ENCODE peak calls at places on chromosomes 2 and 18, in eight cellular contexts. M, S, U, E, O, T, W and Q are unnamed samples.

GRCh38 chr2:54482725-54483124 is 26.6 kb downstream of the SPTBN1 start:
- DNase-seq in E (peak), O (peak), M (peak), S (peak), U (peak), W (peak), T (peak), Q (peak)

GRCh38 chr2:5479265-5479928 is 212.8 kb upstream of the SOX11 start:
- DNase-seq in U (no peak), W (no peak), M (no peak), O (no peak), E (no peak), S (no peak), T (no peak), Q (no peak)

GRCh38 chr2:229715895-229716507 is 1.6 kb upstream of the DNER start:
- DNase-seq in E (no peak), O (no peak), W (peak), T (no peak), U (no peak), S (peak), M (peak), Q (no peak)

GRCh38 chr2:24546668-24547067 is 55.6 kb downstream of the NCOA1 start:
- DNase-seq in U (no peak), W (no peak), S (no peak), E (no peak), O (no peak), M (no peak), T (no peak), Q (no peak)

GRCh38 chr2:112728029-112728362 is 7.2 kb downstream of the NT5DC4 start:
- DNase-seq in O (no peak), W (no peak), E (no peak), S (no peak), T (no peak), M (no peak), U (no peak), Q (no peak)

GRCh38 chr2:58533376-58533775 is 292.3 kb upstream of the FANCL start:
- DNase-seq in O (no peak), T (no peak), E (no peak), U (no peak), M (no peak), W (no peak), S (no peak), Q (no peak)

GRCh38 chr2:41736105-41736567 is 311.7 kb upstream of the PKDCC start:
- DNase-seq in W (no peak), U (peak), M (no peak), T (no peak), E (peak), O (no peak), S (no peak), Q (peak)

GRCh38 chr2:238484522-238485452 is 58.1 kb downstream of the ASB1 start:
- DNase-seq in M (no peak), T (no peak), S (no peak), E (no peak), U (no peak), O (no peak), W (no peak), Q (no peak)

GRCh38 chr18:55407191-55407590 is 180.8 kb downstream of the TCF4 start:
- DNase-seq in E (no peak), M (no peak), T (no peak), W (no peak), U (no peak), O (no peak), S (no peak), Q (no peak)

GRCh38 chr2:239689985-239690384 is 289.2 kb upstream of the HDAC4 start:
- DNase-seq in S (no peak), W (no peak), U (no peak), E (no peak), O (no peak), T (peak), M (no peak), Q (no peak)

GRCh38 chr2:43898134-43898957 is 59.6 kb downstream of the ABCG8 start:
- DNase-seq in U (no peak), W (no peak), O (no peak), E (peak), T (no peak), S (peak), M (peak), Q (no peak)
- TF ChIP-seq CTCF in U (peak), W (no peak), O (peak), E (peak), T (no peak), S (no peak), M (no peak), Q (peak)

DNA sequence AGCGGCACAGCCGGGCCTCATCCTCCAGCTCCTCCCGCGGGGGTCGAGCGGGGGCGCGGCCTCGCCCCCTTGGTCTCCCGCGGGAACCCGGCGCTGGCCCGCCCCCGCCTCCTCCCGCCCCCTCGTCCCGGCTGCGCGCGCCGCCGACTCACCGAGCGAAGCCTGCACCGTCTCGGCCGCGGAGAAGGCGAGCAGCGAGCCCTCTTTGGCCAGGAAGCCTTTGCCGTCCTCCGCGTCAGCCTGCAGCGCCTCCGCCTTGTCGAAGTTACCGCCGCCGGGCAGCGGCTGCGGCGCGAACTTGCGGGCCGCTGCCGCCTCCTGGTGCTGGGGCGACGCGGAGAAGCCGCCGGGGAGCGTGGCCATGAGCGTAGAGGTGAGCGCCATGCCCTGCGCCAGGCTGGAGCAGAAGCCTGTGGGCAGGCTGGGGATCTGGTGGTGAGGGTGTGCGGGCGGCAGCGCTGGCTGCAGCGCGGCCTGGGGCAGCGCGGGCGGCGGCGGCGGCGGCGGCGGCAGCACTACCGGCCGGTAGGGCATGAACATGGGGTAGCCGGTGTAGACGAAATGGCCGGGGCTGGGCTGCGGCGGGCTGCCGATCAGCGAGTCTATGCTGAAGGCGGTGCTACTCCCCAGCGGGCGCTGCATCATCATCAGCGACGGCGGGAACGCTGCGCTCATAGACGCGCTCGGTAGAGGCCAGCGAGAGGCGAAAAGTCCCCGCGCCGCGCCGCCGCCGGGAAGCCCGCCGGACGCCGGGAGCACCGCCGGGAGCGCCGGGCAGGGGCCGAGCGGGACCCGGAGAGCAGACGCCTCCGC is 683 bp downstream of the GBX2 start:
- DNase-seq in E (no peak), O (peak), U (peak), M (peak), T (no peak), W (peak), S (peak), Q (peak)
- TF ChIP-seq CTCF in E (peak), O (peak), U (no peak), M (no peak), T (no peak), W (peak), S (no peak), Q (peak)

GRCh38 chr18:23092121-23092520 is 43.2 kb upstream of the CABLES1 start:
- DNase-seq in W (no peak), U (no peak), M (no peak), T (no peak), S (no peak), O (no peak), E (no peak), Q (no peak)

GRCh38 chr18:23099621-23100020 is 35.7 kb upstream of the CABLES1 start:
- DNase-seq in E (no peak), W (peak), O (no peak), S (no peak), T (no peak), U (no peak), M (no peak), Q (no peak)

GRCh38 chr18:23094411-23095165 is 40.7 kb upstream of the CABLES1 start:
- DNase-seq in O (no peak), W (no peak), T (no peak), M (no peak), U (no peak), E (no peak), S (peak), Q (no peak)

GRCh38 chr18:23093772-23094171 is 41.5 kb upstream of the CABLES1 start:
- DNase-seq in E (no peak), S (no peak), O (no peak), W (no peak), T (no peak), U (no peak), M (no peak), Q (no peak)

GRCh38 chr18:23095463-23095862 is 39.8 kb upstream of the CABLES1 start:
- DNase-seq in O (no peak), W (no peak), S (no peak), M (no peak), T (no peak), U (no peak), E (no peak), Q (no peak)
- TF ChIP-seq CTCF in O (no peak), W (no peak), S (no peak), M (no peak), T (no peak), U (no peak), E (no peak), Q (peak)

GRCh38 chr18:23964282-23965238 is 50.0 kb upstream of the TTC39C start:
- DNase-seq in S (no peak), W (peak), M (no peak), O (no peak), T (no peak), E (no peak), U (no peak), Q (no peak)

GRCh38 chr18:23968638-23969037 is 45.9 kb upstream of the TTC39C start:
- DNase-seq in U (no peak), T (no peak), M (no peak), O (no peak), W (no peak), E (no peak), S (no peak), Q (no peak)

GRCh38 chr18:23966909-23967308 is 47.6 kb upstream of the TTC39C start:
- DNase-seq in U (no peak), M (no peak), O (no peak), E (no peak), T (no peak), W (no peak), S (no peak), Q (no peak)

GRCh38 chr18:23967321-23968089 is 47.0 kb upstream of the TTC39C start:
- DNase-seq in E (no peak), U (no peak), M (no peak), S (no peak), O (no peak), W (no peak), T (no peak), Q (no peak)

GRCh38 chr18:23963443-23964185 is 50.9 kb upstream of the TTC39C start:
- DNase-seq in M (no peak), O (no peak), U (no peak), S (peak), T (no peak), E (no peak), W (no peak), Q (no peak)
- TF ChIP-seq CTCF in M (no peak), O (no peak), U (no peak), S (no peak), T (no peak), E (no peak), W (no peak), Q (no peak)

GRCh38 chr2:96527052-96527964 is 9.2 kb upstream of the ARID5A start:
- DNase-seq in T (peak), S (peak), U (no peak), M (peak), E (no peak), O (peak), W (no peak), Q (no peak)
- TF ChIP-seq CTCF in T (peak), S (no peak), U (no peak), M (peak), E (peak), O (peak), W (no peak), Q (peak)

GRCh38 chr2:45127321-45127720 is 118.1 kb upstream of the SIX2 start:
- DNase-seq in E (no peak), T (no peak), O (no peak), M (no peak), W (no peak), U (no peak), S (no peak), Q (no peak)

GRCh38 chr2:45131587-45131986 is 122.3 kb upstream of the SIX2 start:
- DNase-seq in S (no peak), E (peak), O (no peak), M (peak), T (no peak), U (peak), W (no peak), Q (no peak)

GRCh38 chr2:45127891-45128290 is 118.6 kb upstream of the SIX2 start:
- DNase-seq in T (no peak), M (no peak), U (no peak), W (no peak), O (no peak), E (no peak), S (no peak), Q (no peak)

GRCh38 chr2:45130758-45131157 is 121.5 kb upstream of the SIX2 start:
- DNase-seq in U (no peak), W (no peak), T (no peak), M (no peak), S (no peak), O (no peak), E (no peak), Q (no peak)

DNA sequence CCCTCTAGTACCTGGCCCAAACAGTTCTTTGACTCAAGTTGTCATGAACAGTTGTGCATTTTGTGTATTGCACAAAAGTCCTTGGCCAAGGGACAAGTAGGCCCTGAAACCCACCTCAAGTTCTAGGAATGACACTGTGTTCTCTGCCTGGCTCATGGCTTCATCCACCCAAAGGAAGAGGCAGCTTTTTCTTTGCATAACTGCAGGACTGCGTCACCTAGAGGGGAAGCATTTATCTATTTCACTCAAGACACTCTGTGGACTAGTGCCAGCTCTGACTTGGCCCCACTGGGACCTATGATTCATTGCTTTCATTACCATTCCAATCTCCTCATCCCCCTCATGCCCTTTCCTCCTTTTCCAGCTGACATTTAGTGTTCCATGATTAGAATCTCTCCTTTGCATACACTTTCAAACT is 119.3 kb upstream of the SIX2 start:
- DNase-seq in W (peak), S (no peak), T (no peak), M (peak), O (peak), E (peak), U (peak), Q (peak)
- TF ChIP-seq CTCF in W (no peak), S (no peak), T (no peak), M (no peak), O (no peak), E (peak), U (no peak), Q (peak)

GRCh38 chr2:11414372-11415124 is 51.4 kb downstream of the E2F6 start:
- DNase-seq in S (no peak), W (no peak), O (no peak), U (no peak), E (no peak), M (no peak), T (no peak), Q (no peak)

GRCh38 chr2:11419781-11420180 is 46.2 kb downstream of the E2F6 start:
- DNase-seq in E (peak), S (no peak), U (no peak), W (no peak), M (peak), O (peak), T (no peak), Q (peak)

GRCh38 chr2:11416931-11417330 is 49.0 kb downstream of the E2F6 start:
- DNase-seq in S (no peak), O (no peak), W (no peak), T (no peak), E (no peak), U (no peak), M (no peak), Q (no peak)

GRCh38 chr2:11417946-11418585 is 47.9 kb downstream of the E2F6 start:
- DNase-seq in M (no peak), W (peak), O (no peak), E (no peak), U (no peak), S (no peak), T (no peak), Q (no peak)

DNA sequence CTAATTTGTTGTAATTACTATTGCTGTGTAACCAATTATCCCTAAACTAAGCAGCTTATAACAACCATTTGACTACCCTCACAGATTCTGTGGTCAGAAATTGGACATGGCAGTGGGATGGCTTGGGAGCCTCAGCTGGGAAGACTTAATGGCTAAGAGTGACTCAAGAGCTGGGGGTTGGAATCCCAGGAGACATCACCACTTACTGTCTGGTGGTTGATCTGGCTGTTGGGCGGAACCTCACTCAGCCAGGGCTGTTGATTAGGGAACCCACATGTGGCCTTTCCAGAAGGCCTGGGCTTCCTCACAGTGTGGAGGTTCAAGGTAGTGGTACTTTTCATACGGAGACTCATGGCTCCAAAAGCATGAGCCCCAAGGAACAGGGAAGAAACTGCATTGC is 49.8 kb downstream of the E2F6 start:
- DNase-seq in W (no peak), M (no peak), S (no peak), T (no peak), O (no peak), U (no peak), E (no peak), Q (peak)
- TF ChIP-seq CTCF in W (no peak), M (no peak), S (no peak), T (no peak), O (no peak), U (no peak), E (no peak), Q (no peak)